ENCODE peak calls at places on chromosomes 3 and 15, in five cellular contexts. Q, Y, V, U and A are unnamed samples.

GRCh38 chr3:65871305-65872141 is 167.2 kb downstream of the MAGI1 start:
- DNase-seq in Y (no peak), U (peak; percentile 62), Q (no peak), V (peak; percentile 93), A (peak; percentile 47)

GRCh38 chr3:46708401-46709146 is 7.4 kb downstream of the TMIE start:
- DNase-seq in Q (no peak), Y (no peak), V (peak; percentile 3), U (no peak), A (no peak)

GRCh38 chr3:116050311-116050710 is 395.0 kb downstream of the LSAMP start:
- DNase-seq in Y (no peak), V (no peak), Q (no peak), U (no peak), A (no peak)

GRCh38 chr3:37326144-37326543 is 151.8 kb upstream of the LRRFIP2 start:
- DNase-seq in Y (no peak), U (no peak), Q (no peak), V (no peak), A (no peak)

GRCh38 chr3:156120528-156121251 is at the start of gene KCNAB1:
- DNase-seq in U (no peak), Y (no peak), V (no peak), Q (no peak), A (no peak)

GRCh38 chr3:69420781-69421520 is 35.1 kb upstream of the FRMD4B start:
- DNase-seq in Y (no peak), V (no peak), U (no peak), Q (no peak), A (no peak)

GRCh38 chr3:59980576-59980975 is 930.8 kb upstream of the CFAP20DC start:
- DNase-seq in Y (no peak), Q (no peak), U (no peak), V (no peak), A (no peak)

GRCh38 chr3:124833710-124834332 is 53.3 kb downstream of the ITGB5 start:
- DNase-seq in Q (no peak), V (no peak), U (no peak), Y (peak; percentile 59), A (no peak)

GRCh38 chr3:107431048-107431297 is 53.7 kb downstream of the CCDC54 start:
- DNase-seq in V (no peak), Y (no peak), Q (no peak), U (no peak), A (no peak)

GRCh38 chr3:126945171-126945721 is 37.7 kb upstream of the PLXNA1 start:
- DNase-seq in U (no peak), Y (no peak), Q (no peak), V (no peak), A (no peak)

GRCh38 chr15:43316007-43316968 is 14.1 kb downstream of the LCMT2 start:
- DNase-seq in Q (no peak), V (no peak), Y (no peak), U (no peak), A (no peak)

GRCh38 chr3:40191850-40192448 is 117.6 kb upstream of the EIF1B start:
- DNase-seq in V (peak; percentile 75), Q (peak; percentile 10), Y (peak; percentile 17), U (peak; percentile 64), A (no peak)

GRCh38 chr3:12372762-12373280 is 84.0 kb downstream of the PPARG start:
- DNase-seq in U (no peak), Q (no peak), V (no peak), Y (no peak), A (no peak)

GRCh38 chr3:72265250-72265649 is 480.3 kb upstream of the PROK2 start:
- DNase-seq in V (no peak), Q (no peak), U (peak; percentile 47), Y (no peak), A (no peak)

GRCh38 chr3:57029383-57029782 is 31.1 kb upstream of the SPATA12 start:
- DNase-seq in Y (no peak), V (no peak), U (no peak), Q (no peak), A (no peak)

GRCh38 chr15:76533060-76533955 is 196.7 kb downstream of the ISL2 start:
- DNase-seq in Q (no peak), U (no peak), Y (no peak), V (no peak), A (no peak)

GRCh38 chr15:67834593-67835348 is 5.1 kb downstream of the RNU6-1 start:
- DNase-seq in U (no peak), V (peak; percentile 30), Y (no peak), Q (no peak), A (no peak)
- H3K27me3 ChIP-seq in U (peaks cover 93% of the 10 kb centered on the region), V (peaks cover 44% of the 10 kb centered on the region), Y (peaks cover 58% of the 10 kb centered on the region), Q (peaks cover 70% of the 10 kb centered on the region), A (peaks cover 83% of the 10 kb centered on the region)

GRCh38 chr3:13399603-13400002 is 20.5 kb downstream of the NUP210 start:
- DNase-seq in Q (no peak), U (no peak), V (no peak), Y (no peak), A (no peak)
- H3K27me3 ChIP-seq in Q (no peaks in the 10 kb centered on the region), U (no peaks in the 10 kb centered on the region), V (no peaks in the 10 kb centered on the region), Y (no peaks in the 10 kb centered on the region), A (no peaks in the 10 kb centered on the region)

DNA sequence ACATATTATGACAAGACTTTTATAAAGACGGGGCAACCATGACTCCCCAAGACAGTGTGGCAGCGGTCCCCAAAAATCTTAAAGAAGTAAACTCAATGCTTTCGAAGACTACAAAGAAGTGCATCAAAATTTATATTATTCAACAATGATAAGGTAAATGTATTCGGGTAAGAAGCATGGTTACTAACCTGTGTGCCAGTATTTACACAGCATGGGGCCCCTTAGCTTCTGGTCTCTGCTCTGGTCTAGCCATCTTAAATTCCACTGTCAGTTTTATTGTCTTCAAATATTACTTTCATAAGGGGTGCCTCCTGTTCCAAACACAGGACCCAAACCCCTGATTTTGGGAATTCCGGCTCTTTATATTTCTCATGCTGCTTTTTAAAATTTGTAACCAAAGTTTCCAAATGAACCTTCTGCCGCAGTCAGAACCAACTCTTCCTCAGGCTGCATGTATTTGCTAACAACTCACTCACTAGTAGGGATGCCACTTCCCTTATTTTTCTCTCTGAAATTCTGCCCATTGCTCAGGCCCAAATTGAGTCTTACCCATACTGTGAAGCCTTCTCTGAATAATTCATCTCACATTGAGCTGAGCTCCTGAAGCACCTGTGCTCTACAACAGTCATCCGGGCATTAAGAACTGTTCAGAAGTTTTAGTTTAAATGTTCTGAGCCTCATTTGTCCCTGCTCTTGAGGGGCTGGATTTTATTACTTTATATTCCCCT is 1.2 kb downstream of the TTC23 start:
- DNase-seq in Y (no peak), Q (no peak), U (no peak), V (no peak), A (no peak)
- H3K27me3 ChIP-seq in Y (no peaks in the 10 kb centered on the region), Q (no peaks in the 10 kb centered on the region), U (no peaks in the 10 kb centered on the region), V (no peaks in the 10 kb centered on the region), A (no peaks in the 10 kb centered on the region)

GRCh38 chr3:186493507-186493906 is 50.7 kb downstream of the CRYGS start:
- DNase-seq in Q (peak; percentile 11), Y (no peak), U (no peak), V (no peak), A (no peak)
- H3K27me3 ChIP-seq in Q (peaks cover 29% of the 10 kb centered on the region), Y (peaks cover 6% of the 10 kb centered on the region), U (no peaks in the 10 kb centered on the region), V (no peaks in the 10 kb centered on the region), A (peaks cover 2% of the 10 kb centered on the region)